ENCODE peak calls at places on chromosomes 12 and 14, in eight cellular contexts. One of them, this sample, is unnamed.

GRCh38 chr12:26149963-26150362 is 25.1 kb upstream of the BHLHE41 start:
- DNase-seq in lower leg skin: no peak
- DNase-seq in BE2C: no peak
- DNase-seq in upper lobe of right lung: no peak
- DNase-seq in lung: no peak
- DNase-seq in OCI-LY7: no peak
- DNase-seq in astrocyte of the cerebellum: no peak
- DNase-seq in fibroblast of lung: no peak
- DNase-seq in this sample: no peak

GRCh38 chr12:93879476-93880376 is 202.6 kb downstream of the CRADD start:
- DNase-seq in lung: peak
- DNase-seq in lower leg skin: no peak
- DNase-seq in fibroblast of lung: peak
- DNase-seq in upper lobe of right lung: no peak
- DNase-seq in OCI-LY7: no peak
- DNase-seq in astrocyte of the cerebellum: peak
- DNase-seq in BE2C: no peak
- DNase-seq in this sample: peak

GRCh38 chr14:77208266-77208978 is 26.8 kb downstream of the TMEM63C start:
- DNase-seq in fibroblast of lung: peak
- DNase-seq in BE2C: no peak
- DNase-seq in upper lobe of right lung: peak
- DNase-seq in lung: peak
- DNase-seq in astrocyte of the cerebellum: peak
- DNase-seq in lower leg skin: peak
- DNase-seq in OCI-LY7: peak
- DNase-seq in this sample: peak

GRCh38 chr12:20369164-20370000 is 1.0 kb downstream of the PDE3A start:
- DNase-seq in OCI-LY7: no peak
- DNase-seq in upper lobe of right lung: peak
- DNase-seq in astrocyte of the cerebellum: no peak
- DNase-seq in lung: peak
- DNase-seq in lower leg skin: peak
- DNase-seq in BE2C: peak
- DNase-seq in fibroblast of lung: peak
- DNase-seq in this sample: no peak

GRCh38 chr14:65408113-65408512 is 4.4 kb upstream of the FUT8 start:
- DNase-seq in lower leg skin: no peak
- DNase-seq in OCI-LY7: no peak
- DNase-seq in astrocyte of the cerebellum: no peak
- DNase-seq in fibroblast of lung: no peak
- DNase-seq in lung: no peak
- DNase-seq in upper lobe of right lung: no peak
- DNase-seq in BE2C: no peak
- DNase-seq in this sample: no peak

GRCh38 chr14:68113328-68113930 is 293.9 kb downstream of the RAD51B start:
- DNase-seq in BE2C: no peak
- DNase-seq in lung: no peak
- DNase-seq in upper lobe of right lung: no peak
- DNase-seq in lower leg skin: no peak
- DNase-seq in astrocyte of the cerebellum: no peak
- DNase-seq in fibroblast of lung: no peak
- DNase-seq in OCI-LY7: no peak
- DNase-seq in this sample: no peak

GRCh38 chr12:113961921-113962710 is 4.0 kb downstream of the RBM19 start:
- DNase-seq in OCI-LY7: no peak
- DNase-seq in lower leg skin: no peak
- DNase-seq in BE2C: no peak
- DNase-seq in astrocyte of the cerebellum: no peak
- DNase-seq in fibroblast of lung: peak
- DNase-seq in upper lobe of right lung: no peak
- DNase-seq in lung: no peak
- DNase-seq in this sample: peak

GRCh38 chr14:99937475-99938244 is 127.6 kb upstream of the EVL start:
- DNase-seq in BE2C: no peak
- DNase-seq in OCI-LY7: no peak
- DNase-seq in astrocyte of the cerebellum: no peak
- DNase-seq in lower leg skin: no peak
- DNase-seq in fibroblast of lung: no peak
- DNase-seq in lung: no peak
- DNase-seq in upper lobe of right lung: no peak
- DNase-seq in this sample: no peak

GRCh38 chr12:38370311-38370710 is 53.7 kb downstream of the ALG10B start:
- DNase-seq in fibroblast of lung: no peak
- DNase-seq in lower leg skin: no peak
- DNase-seq in OCI-LY7: no peak
- DNase-seq in BE2C: no peak
- DNase-seq in astrocyte of the cerebellum: no peak
- DNase-seq in lung: no peak
- DNase-seq in upper lobe of right lung: no peak
- DNase-seq in this sample: no peak

GRCh38 chr12:85448548-85449139 is 168.6 kb downstream of the ALX1 start:
- DNase-seq in fibroblast of lung: no peak
- DNase-seq in astrocyte of the cerebellum: peak
- DNase-seq in upper lobe of right lung: no peak
- DNase-seq in OCI-LY7: peak
- DNase-seq in lung: no peak
- DNase-seq in BE2C: no peak
- DNase-seq in lower leg skin: no peak
- DNase-seq in this sample: no peak

GRCh38 chr14:89349196-89350008 is 67.6 kb downstream of the FOXN3 start:
- DNase-seq in fibroblast of lung: peak
- DNase-seq in lower leg skin: no peak
- DNase-seq in OCI-LY7: peak
- DNase-seq in upper lobe of right lung: no peak
- DNase-seq in lung: no peak
- DNase-seq in astrocyte of the cerebellum: peak
- DNase-seq in BE2C: peak
- DNase-seq in this sample: no peak

GRCh38 chr14:89352976-89353817 is 63.8 kb downstream of the FOXN3 start:
- DNase-seq in BE2C: no peak
- DNase-seq in OCI-LY7: no peak
- DNase-seq in upper lobe of right lung: no peak
- DNase-seq in lower leg skin: no peak
- DNase-seq in lung: no peak
- DNase-seq in astrocyte of the cerebellum: no peak
- DNase-seq in fibroblast of lung: no peak
- DNase-seq in this sample: no peak

GRCh38 chr14:89351958-89352404 is 65.1 kb downstream of the FOXN3 start:
- DNase-seq in fibroblast of lung: no peak
- DNase-seq in lower leg skin: no peak
- DNase-seq in OCI-LY7: no peak
- DNase-seq in lung: no peak
- DNase-seq in BE2C: no peak
- DNase-seq in upper lobe of right lung: no peak
- DNase-seq in astrocyte of the cerebellum: no peak
- DNase-seq in this sample: no peak

GRCh38 chr14:89348726-89349125 is 68.3 kb downstream of the FOXN3 start:
- DNase-seq in lung: no peak
- DNase-seq in upper lobe of right lung: no peak
- DNase-seq in BE2C: no peak
- DNase-seq in fibroblast of lung: no peak
- DNase-seq in OCI-LY7: no peak
- DNase-seq in astrocyte of the cerebellum: no peak
- DNase-seq in lower leg skin: no peak
- DNase-seq in this sample: no peak

GRCh38 chr14:89351364-89351957 is 65.6 kb downstream of the FOXN3 start:
- DNase-seq in fibroblast of lung: peak
- DNase-seq in BE2C: no peak
- DNase-seq in lung: peak
- DNase-seq in astrocyte of the cerebellum: no peak
- DNase-seq in lower leg skin: no peak
- DNase-seq in upper lobe of right lung: peak
- DNase-seq in OCI-LY7: peak
- DNase-seq in this sample: no peak
- H3K4me3 ChIP-seq in fibroblast of lung: no peak
- H3K4me3 ChIP-seq in BE2C: no peak
- H3K4me3 ChIP-seq in lung: no peak
- H3K4me3 ChIP-seq in astrocyte of the cerebellum: no peak
- H3K4me3 ChIP-seq in lower leg skin: no peak
- H3K4me3 ChIP-seq in upper lobe of right lung: no peak
- H3K4me3 ChIP-seq in OCI-LY7: peak
- H3K4me3 ChIP-seq in this sample: no peak

GRCh38 chr12:48927261-48927660 is 2.0 kb upstream of the FKBP11 start:
- DNase-seq in upper lobe of right lung: no peak
- DNase-seq in BE2C: no peak
- DNase-seq in lung: no peak
- DNase-seq in OCI-LY7: no peak
- DNase-seq in lower leg skin: no peak
- DNase-seq in astrocyte of the cerebellum: no peak
- DNase-seq in fibroblast of lung: peak
- DNase-seq in this sample: no peak

GRCh38 chr12:48923117-48923516 is 2.2 kb downstream of the FKBP11 start:
- DNase-seq in lung: no peak
- DNase-seq in BE2C: no peak
- DNase-seq in astrocyte of the cerebellum: no peak
- DNase-seq in fibroblast of lung: no peak
- DNase-seq in lower leg skin: no peak
- DNase-seq in OCI-LY7: no peak
- DNase-seq in upper lobe of right lung: no peak
- DNase-seq in this sample: no peak

GRCh38 chr12:48925218-48925871 is at the start of gene FKBP11:
- DNase-seq in upper lobe of right lung: peak
- DNase-seq in lower leg skin: peak
- DNase-seq in astrocyte of the cerebellum: no peak
- DNase-seq in lung: peak
- DNase-seq in fibroblast of lung: peak
- DNase-seq in OCI-LY7: peak
- DNase-seq in BE2C: peak
- DNase-seq in this sample: no peak

GRCh38 chr12:48929551-48929950 is 4.3 kb upstream of the FKBP11 start:
- DNase-seq in OCI-LY7: no peak
- DNase-seq in fibroblast of lung: no peak
- DNase-seq in BE2C: no peak
- DNase-seq in lower leg skin: no peak
- DNase-seq in astrocyte of the cerebellum: no peak
- DNase-seq in lung: no peak
- DNase-seq in upper lobe of right lung: no peak
- DNase-seq in this sample: no peak

GRCh38 chr12:48924617-48925217 is 575 bp downstream of the FKBP11 start:
- DNase-seq in BE2C: peak
- DNase-seq in lower leg skin: no peak
- DNase-seq in lung: peak
- DNase-seq in astrocyte of the cerebellum: no peak
- DNase-seq in fibroblast of lung: peak
- DNase-seq in upper lobe of right lung: peak
- DNase-seq in OCI-LY7: peak
- DNase-seq in this sample: no peak
- TF ChIP-seq CTCF in BE2C: peak
- TF ChIP-seq CTCF in lower leg skin: no peak
- TF ChIP-seq CTCF in lung: peak
- TF ChIP-seq CTCF in astrocyte of the cerebellum: peak
- TF ChIP-seq CTCF in fibroblast of lung: peak
- TF ChIP-seq CTCF in upper lobe of right lung: peak
- TF ChIP-seq CTCF in OCI-LY7: peak
- TF ChIP-seq CTCF in this sample: peak

DNA sequence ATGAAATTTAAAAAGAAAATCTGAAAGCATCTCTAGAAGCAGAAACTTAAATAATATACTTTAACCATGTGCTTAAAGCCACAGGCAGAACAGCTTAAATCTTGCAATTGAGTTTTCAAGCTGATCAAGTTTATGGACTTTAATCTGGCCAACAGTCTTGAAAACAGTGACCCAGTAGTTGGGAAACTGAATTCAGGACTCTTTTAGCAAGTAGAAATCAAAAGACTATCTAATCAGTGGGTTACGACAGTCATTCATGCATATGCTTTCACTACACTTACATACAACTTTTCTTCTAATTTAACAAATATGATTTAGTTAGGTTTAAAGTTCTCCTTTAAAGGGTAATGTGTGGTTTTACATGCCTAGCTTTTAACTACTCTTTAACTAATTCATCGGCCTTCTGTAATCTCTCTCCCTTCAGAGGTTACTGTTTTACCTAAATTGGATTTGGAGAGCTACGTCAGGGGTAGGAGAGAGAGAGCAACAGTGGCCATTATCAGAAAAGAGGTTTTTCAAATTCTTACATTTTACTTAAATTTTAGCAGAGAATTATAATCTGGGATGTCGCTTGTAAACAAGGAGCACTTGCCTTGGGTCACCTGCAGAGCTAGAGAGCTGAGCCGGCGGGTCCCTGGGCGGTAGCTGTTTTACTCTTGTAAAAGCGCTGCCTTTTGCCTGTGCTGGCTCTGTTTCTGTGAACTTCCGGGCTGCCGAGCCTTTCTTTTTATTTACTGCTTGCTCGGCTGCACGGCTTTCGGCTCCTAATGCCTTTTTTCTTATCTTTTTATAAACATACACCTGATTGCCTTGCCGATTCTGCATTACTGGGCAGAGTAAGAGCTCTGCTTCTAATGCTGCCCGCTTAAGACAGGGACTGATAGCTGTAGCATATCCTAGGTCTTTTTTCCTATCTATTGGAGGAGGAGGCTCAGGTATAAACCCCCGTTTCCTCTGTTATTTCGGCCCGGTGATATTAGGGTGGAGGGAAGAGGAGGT is 17.4 kb upstream of the LYZ start:
- DNase-seq in upper lobe of right lung: peak
- DNase-seq in lower leg skin: no peak
- DNase-seq in BE2C: peak
- DNase-seq in fibroblast of lung: no peak
- DNase-seq in lung: no peak
- DNase-seq in OCI-LY7: peak
- DNase-seq in astrocyte of the cerebellum: no peak
- DNase-seq in this sample: no peak
- H3K4me3 ChIP-seq in upper lobe of right lung: peak
- H3K4me3 ChIP-seq in lower leg skin: peak
- H3K4me3 ChIP-seq in BE2C: peak
- H3K4me3 ChIP-seq in fibroblast of lung: peak
- H3K4me3 ChIP-seq in lung: peak
- H3K4me3 ChIP-seq in OCI-LY7: peak
- H3K4me3 ChIP-seq in astrocyte of the cerebellum: peak
- H3K4me3 ChIP-seq in this sample: peak

GRCh38 chr12:5262885-5263284 is 169.0 kb upstream of the NTF3 start:
- DNase-seq in lower leg skin: no peak
- DNase-seq in upper lobe of right lung: no peak
- DNase-seq in BE2C: no peak
- DNase-seq in OCI-LY7: no peak
- DNase-seq in lung: no peak
- DNase-seq in fibroblast of lung: peak
- DNase-seq in astrocyte of the cerebellum: no peak
- DNase-seq in this sample: no peak

GRCh38 chr12:5262450-5262849 is 169.5 kb upstream of the NTF3 start:
- DNase-seq in OCI-LY7: no peak
- DNase-seq in astrocyte of the cerebellum: peak
- DNase-seq in upper lobe of right lung: no peak
- DNase-seq in fibroblast of lung: peak
- DNase-seq in lung: no peak
- DNase-seq in BE2C: no peak
- DNase-seq in lower leg skin: no peak
- DNase-seq in this sample: no peak

GRCh38 chr12:5267603-5268423 is 164.1 kb upstream of the NTF3 start:
- DNase-seq in lower leg skin: no peak
- DNase-seq in upper lobe of right lung: no peak
- DNase-seq in lung: no peak
- DNase-seq in astrocyte of the cerebellum: no peak
- DNase-seq in OCI-LY7: no peak
- DNase-seq in fibroblast of lung: peak
- DNase-seq in BE2C: no peak
- DNase-seq in this sample: no peak

GRCh38 chr12:5260591-5261086 is 171.3 kb upstream of the NTF3 start:
- DNase-seq in astrocyte of the cerebellum: no peak
- DNase-seq in OCI-LY7: no peak
- DNase-seq in lower leg skin: no peak
- DNase-seq in fibroblast of lung: no peak
- DNase-seq in lung: no peak
- DNase-seq in upper lobe of right lung: no peak
- DNase-seq in BE2C: no peak
- DNase-seq in this sample: no peak

GRCh38 chr12:5264006-5264405 is 167.9 kb upstream of the NTF3 start:
- DNase-seq in OCI-LY7: no peak
- DNase-seq in upper lobe of right lung: no peak
- DNase-seq in lower leg skin: no peak
- DNase-seq in fibroblast of lung: no peak
- DNase-seq in astrocyte of the cerebellum: no peak
- DNase-seq in BE2C: no peak
- DNase-seq in lung: no peak
- DNase-seq in this sample: no peak
- TF ChIP-seq CTCF in OCI-LY7: no peak
- TF ChIP-seq CTCF in upper lobe of right lung: no peak
- TF ChIP-seq CTCF in lower leg skin: no peak
- TF ChIP-seq CTCF in fibroblast of lung: no peak
- TF ChIP-seq CTCF in astrocyte of the cerebellum: no peak
- TF ChIP-seq CTCF in BE2C: no peak
- TF ChIP-seq CTCF in lung: no peak
- TF ChIP-seq CTCF in this sample: no peak